ENCODE peak calls at places on chromosomes 12 and 14, in nine cellular contexts. One of them, this sample, is unnamed.
A peak's percentile ranks its signal among the peaks of the same experiment; 100 is the strongest.

GRCh38 chr12:102374190-102374589 is 106.2 kb downstream of the IGF1 start:
- DNase-seq in heart right ventricle: no peak
- DNase-seq in PC-3: no peak
- DNase-seq in transverse colon: no peak
- DNase-seq in esophagus squamous epithelium: no peak
- DNase-seq in pancreas: no peak
- DNase-seq in lung: no peak
- DNase-seq in IMR-90: peak; percentile 30
- DNase-seq in left ventricle myocardium inferior: no peak
- DNase-seq in this sample: no peak

GRCh38 chr14:82055511-82055910 is 521.9 kb upstream of the SEL1L start:
- DNase-seq in pancreas: no peak
- DNase-seq in lung: no peak
- DNase-seq in IMR-90: no peak
- DNase-seq in left ventricle myocardium inferior: no peak
- DNase-seq in transverse colon: no peak
- DNase-seq in PC-3: no peak
- DNase-seq in esophagus squamous epithelium: no peak
- DNase-seq in heart right ventricle: no peak
- DNase-seq in this sample: no peak

GRCh38 chr12:5000658-5001390 is 42.9 kb upstream of the KCNA5 start:
- DNase-seq in left ventricle myocardium inferior: no peak
- DNase-seq in transverse colon: no peak
- DNase-seq in pancreas: no peak
- DNase-seq in lung: no peak
- DNase-seq in IMR-90: no peak
- DNase-seq in esophagus squamous epithelium: no peak
- DNase-seq in PC-3: no peak
- DNase-seq in heart right ventricle: no peak
- DNase-seq in this sample: no peak

GRCh38 chr14:74425525-74426201 is 347 bp downstream of the SYNDIG1L start:
- DNase-seq in PC-3: peak; percentile 30
- DNase-seq in transverse colon: peak; percentile 28
- DNase-seq in lung: no peak
- DNase-seq in esophagus squamous epithelium: no peak
- DNase-seq in pancreas: peak; percentile 84
- DNase-seq in IMR-90: no peak
- DNase-seq in left ventricle myocardium inferior: peak; percentile 38
- DNase-seq in heart right ventricle: peak; percentile 50
- DNase-seq in this sample: peak; percentile 77

GRCh38 chr12:67721216-67721615 is 72.7 kb downstream of the DYRK2 start:
- DNase-seq in left ventricle myocardium inferior: peak; percentile 64
- DNase-seq in pancreas: peak; percentile 56
- DNase-seq in IMR-90: no peak
- DNase-seq in heart right ventricle: peak; percentile 33
- DNase-seq in PC-3: no peak
- DNase-seq in transverse colon: peak; percentile 43
- DNase-seq in lung: peak; percentile 32
- DNase-seq in esophagus squamous epithelium: no peak
- DNase-seq in this sample: peak; percentile 37

GRCh38 chr14:28896337-28896736 is 129.8 kb downstream of the FOXG1 start:
- DNase-seq in transverse colon: no peak
- DNase-seq in PC-3: no peak
- DNase-seq in IMR-90: no peak
- DNase-seq in left ventricle myocardium inferior: no peak
- DNase-seq in heart right ventricle: no peak
- DNase-seq in esophagus squamous epithelium: no peak
- DNase-seq in lung: no peak
- DNase-seq in pancreas: no peak
- DNase-seq in this sample: no peak

GRCh38 chr12:80567391-80567790 is 123.4 kb downstream of the PTPRQ start:
- DNase-seq in transverse colon: no peak
- DNase-seq in IMR-90: peak; percentile 64
- DNase-seq in heart right ventricle: no peak
- DNase-seq in left ventricle myocardium inferior: no peak
- DNase-seq in lung: no peak
- DNase-seq in esophagus squamous epithelium: no peak
- DNase-seq in pancreas: no peak
- DNase-seq in PC-3: no peak
- DNase-seq in this sample: no peak

GRCh38 chr14:65867333-65867732 is 454.8 kb downstream of the FUT8 start:
- DNase-seq in transverse colon: no peak
- DNase-seq in PC-3: no peak
- DNase-seq in IMR-90: no peak
- DNase-seq in lung: no peak
- DNase-seq in heart right ventricle: no peak
- DNase-seq in pancreas: no peak
- DNase-seq in left ventricle myocardium inferior: no peak
- DNase-seq in esophagus squamous epithelium: no peak
- DNase-seq in this sample: no peak

GRCh38 chr14:103000291-103000921 is 56.9 kb downstream of the CDC42BPB start:
- DNase-seq in pancreas: no peak
- DNase-seq in lung: no peak
- DNase-seq in transverse colon: no peak
- DNase-seq in IMR-90: no peak
- DNase-seq in esophagus squamous epithelium: no peak
- DNase-seq in left ventricle myocardium inferior: no peak
- DNase-seq in heart right ventricle: no peak
- DNase-seq in PC-3: no peak
- DNase-seq in this sample: no peak

GRCh38 chr14:66998013-66998412 is 191.2 kb upstream of the GARIN2 start:
- DNase-seq in pancreas: no peak
- DNase-seq in transverse colon: no peak
- DNase-seq in esophagus squamous epithelium: no peak
- DNase-seq in lung: no peak
- DNase-seq in IMR-90: no peak
- DNase-seq in PC-3: no peak
- DNase-seq in left ventricle myocardium inferior: no peak
- DNase-seq in heart right ventricle: no peak
- DNase-seq in this sample: no peak

GRCh38 chr12:58583956-58584355 is 336.3 kb downstream of the LRIG3 start:
- DNase-seq in IMR-90: no peak
- DNase-seq in lung: no peak
- DNase-seq in esophagus squamous epithelium: no peak
- DNase-seq in PC-3: no peak
- DNase-seq in pancreas: no peak
- DNase-seq in heart right ventricle: no peak
- DNase-seq in left ventricle myocardium inferior: no peak
- DNase-seq in transverse colon: no peak
- DNase-seq in this sample: no peak

GRCh38 chr14:73833024-73833423 is 18.6 kb upstream of the PTGR2 start:
- DNase-seq in lung: no peak
- DNase-seq in IMR-90: no peak
- DNase-seq in esophagus squamous epithelium: no peak
- DNase-seq in left ventricle myocardium inferior: no peak
- DNase-seq in transverse colon: no peak
- DNase-seq in heart right ventricle: no peak
- DNase-seq in pancreas: no peak
- DNase-seq in PC-3: peak; percentile 50
- DNase-seq in this sample: no peak

GRCh38 chr14:76480426-76480825 is 104.5 kb downstream of the ESRRB start:
- DNase-seq in lung: no peak
- DNase-seq in pancreas: no peak
- DNase-seq in PC-3: no peak
- DNase-seq in left ventricle myocardium inferior: no peak
- DNase-seq in IMR-90: no peak
- DNase-seq in heart right ventricle: no peak
- DNase-seq in transverse colon: no peak
- DNase-seq in esophagus squamous epithelium: no peak
- DNase-seq in this sample: no peak

GRCh38 chr12:45216297-45216982 is 545 bp downstream of the ANO6 start:
- DNase-seq in transverse colon: peak; percentile 56
- DNase-seq in lung: peak; percentile 41
- DNase-seq in PC-3: peak; percentile 57
- DNase-seq in pancreas: peak; percentile 83
- DNase-seq in left ventricle myocardium inferior: peak; percentile 51
- DNase-seq in IMR-90: peak; percentile 49
- DNase-seq in heart right ventricle: peak; percentile 58
- DNase-seq in esophagus squamous epithelium: no peak
- DNase-seq in this sample: peak; percentile 61

GRCh38 chr14:79080040-79080439 is 909.9 kb downstream of the NRXN3 start:
- DNase-seq in pancreas: no peak
- DNase-seq in esophagus squamous epithelium: no peak
- DNase-seq in PC-3: no peak
- DNase-seq in heart right ventricle: no peak
- DNase-seq in transverse colon: no peak
- DNase-seq in lung: no peak
- DNase-seq in IMR-90: no peak
- DNase-seq in left ventricle myocardium inferior: no peak
- DNase-seq in this sample: no peak

GRCh38 chr14:50829472-50830043 is 1.4 kb downstream of the NIN start:
- DNase-seq in left ventricle myocardium inferior: no peak
- DNase-seq in esophagus squamous epithelium: no peak
- DNase-seq in pancreas: no peak
- DNase-seq in lung: no peak
- DNase-seq in transverse colon: no peak
- DNase-seq in heart right ventricle: no peak
- DNase-seq in PC-3: no peak
- DNase-seq in IMR-90: no peak
- DNase-seq in this sample: no peak

GRCh38 chr14:51236314-51236713 is 3.7 kb upstream of the TMX1 start:
- DNase-seq in transverse colon: no peak
- DNase-seq in IMR-90: peak; percentile 47
- DNase-seq in lung: no peak
- DNase-seq in heart right ventricle: no peak
- DNase-seq in left ventricle myocardium inferior: no peak
- DNase-seq in PC-3: peak; percentile 55
- DNase-seq in esophagus squamous epithelium: no peak
- DNase-seq in pancreas: no peak
- DNase-seq in this sample: no peak

GRCh38 chr14:104387385-104388010 is 192.1 kb upstream of the C14orf180 start:
- DNase-seq in lung: no peak
- DNase-seq in left ventricle myocardium inferior: no peak
- DNase-seq in esophagus squamous epithelium: no peak
- DNase-seq in PC-3: no peak
- DNase-seq in IMR-90: no peak
- DNase-seq in pancreas: peak; percentile 50
- DNase-seq in transverse colon: peak; percentile 4
- DNase-seq in heart right ventricle: no peak
- DNase-seq in this sample: no peak

GRCh38 chr12:20350495-20350894 is 17.8 kb upstream of the PDE3A start:
- DNase-seq in left ventricle myocardium inferior: no peak
- DNase-seq in PC-3: peak; percentile 60
- DNase-seq in heart right ventricle: no peak
- DNase-seq in IMR-90: peak; percentile 83
- DNase-seq in transverse colon: no peak
- DNase-seq in lung: no peak
- DNase-seq in pancreas: no peak
- DNase-seq in esophagus squamous epithelium: no peak
- DNase-seq in this sample: no peak

GRCh38 chr12:4518106-4518728 is 20.5 kb upstream of the RAD51AP1 start:
- DNase-seq in transverse colon: no peak
- DNase-seq in heart right ventricle: no peak
- DNase-seq in PC-3: peak; percentile 53
- DNase-seq in esophagus squamous epithelium: no peak
- DNase-seq in left ventricle myocardium inferior: no peak
- DNase-seq in pancreas: no peak
- DNase-seq in lung: no peak
- DNase-seq in IMR-90: peak; percentile 81
- DNase-seq in this sample: no peak

GRCh38 chr12:89250213-89250612 is 102.1 kb downstream of the DUSP6 start:
- DNase-seq in lung: no peak
- DNase-seq in left ventricle myocardium inferior: no peak
- DNase-seq in PC-3: no peak
- DNase-seq in esophagus squamous epithelium: no peak
- DNase-seq in heart right ventricle: no peak
- DNase-seq in transverse colon: no peak
- DNase-seq in IMR-90: no peak
- DNase-seq in pancreas: no peak
- DNase-seq in this sample: no peak

GRCh38 chr14:102911541-102911951 is 10.9 kb upstream of the AMN start:
- DNase-seq in transverse colon: no peak
- DNase-seq in PC-3: no peak
- DNase-seq in lung: no peak
- DNase-seq in IMR-90: no peak
- DNase-seq in pancreas: no peak
- DNase-seq in left ventricle myocardium inferior: no peak
- DNase-seq in heart right ventricle: no peak
- DNase-seq in esophagus squamous epithelium: no peak
- DNase-seq in this sample: no peak

GRCh38 chr12:93040367-93040766 is 111.3 kb upstream of the EEA1 start:
- DNase-seq in left ventricle myocardium inferior: no peak
- DNase-seq in heart right ventricle: no peak
- DNase-seq in transverse colon: no peak
- DNase-seq in lung: no peak
- DNase-seq in IMR-90: no peak
- DNase-seq in esophagus squamous epithelium: no peak
- DNase-seq in PC-3: no peak
- DNase-seq in pancreas: no peak
- DNase-seq in this sample: no peak
- H3K4me1 ChIP-seq in left ventricle myocardium inferior: no peaks in the 10 kb centered on the region
- H3K4me1 ChIP-seq in heart right ventricle: no peaks in the 10 kb centered on the region
- H3K4me1 ChIP-seq in transverse colon: peaks cover 17% of the 10 kb centered on the region
- H3K4me1 ChIP-seq in lung: no peaks in the 10 kb centered on the region
- H3K4me1 ChIP-seq in IMR-90: no peaks in the 10 kb centered on the region
- H3K4me1 ChIP-seq in esophagus squamous epithelium: no peaks in the 10 kb centered on the region
- H3K4me1 ChIP-seq in PC-3: no peaks in the 10 kb centered on the region
- H3K4me1 ChIP-seq in pancreas: no peaks in the 10 kb centered on the region
- H3K4me1 ChIP-seq in this sample: no peaks in the 10 kb centered on the region

GRCh38 chr12:64104376-64104775 is 117.7 kb downstream of the KICS2 start:
- DNase-seq in esophagus squamous epithelium: no peak
- DNase-seq in lung: no peak
- DNase-seq in transverse colon: peak; percentile 25
- DNase-seq in PC-3: peak; percentile 91
- DNase-seq in pancreas: no peak
- DNase-seq in heart right ventricle: no peak
- DNase-seq in left ventricle myocardium inferior: no peak
- DNase-seq in IMR-90: no peak
- DNase-seq in this sample: no peak
- H3K27ac ChIP-seq in esophagus squamous epithelium: no peak overlapping the region
- H3K27ac ChIP-seq in lung: no peak overlapping the region
- H3K27ac ChIP-seq in transverse colon: peak overlapping the region; percentile 49
- H3K27ac ChIP-seq in PC-3: peak overlapping the region; percentile 74
- H3K27ac ChIP-seq in pancreas: no peak overlapping the region
- H3K27ac ChIP-seq in heart right ventricle: no peak overlapping the region
- H3K27ac ChIP-seq in left ventricle myocardium inferior: no peak overlapping the region
- H3K27ac ChIP-seq in IMR-90: no peak overlapping the region
- H3K27ac ChIP-seq in this sample: no peak overlapping the region

DNA sequence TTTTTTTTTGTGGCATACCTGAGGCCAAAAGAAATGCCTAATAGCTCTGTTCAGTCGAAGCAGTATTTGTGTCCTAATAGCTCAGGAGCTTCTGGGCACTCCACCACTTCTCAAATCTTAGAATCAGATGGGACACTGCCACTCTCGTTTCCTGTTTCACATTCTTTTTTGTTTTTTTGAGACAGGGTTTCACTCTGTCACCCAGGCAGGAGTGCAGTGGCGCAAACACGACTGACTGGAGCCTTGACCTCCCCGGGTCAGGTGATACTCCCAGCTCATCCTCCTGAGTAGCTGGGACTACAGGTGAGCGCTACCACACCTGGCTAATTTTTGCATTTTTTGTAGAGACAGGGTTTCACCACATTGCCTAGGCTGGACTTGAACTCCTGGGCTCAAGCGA is 52.7 kb downstream of the SPPL3 start:
- DNase-seq in PC-3: no peak
- DNase-seq in lung: no peak
- DNase-seq in left ventricle myocardium inferior: no peak
- DNase-seq in transverse colon: peak; percentile 19
- DNase-seq in esophagus squamous epithelium: no peak
- DNase-seq in pancreas: no peak
- DNase-seq in heart right ventricle: no peak
- DNase-seq in IMR-90: no peak
- DNase-seq in this sample: no peak
- H3K4me1 ChIP-seq in PC-3: peaks cover 49% of the 10 kb centered on the region
- H3K4me1 ChIP-seq in lung: peaks cover 46% of the 10 kb centered on the region
- H3K4me1 ChIP-seq in left ventricle myocardium inferior: peaks cover 86% of the 10 kb centered on the region
- H3K4me1 ChIP-seq in transverse colon: peaks cover 40% of the 10 kb centered on the region
- H3K4me1 ChIP-seq in esophagus squamous epithelium: peaks cover 41% of the 10 kb centered on the region
- H3K4me1 ChIP-seq in pancreas: no peaks in the 10 kb centered on the region
- H3K4me1 ChIP-seq in heart right ventricle: peaks cover 86% of the 10 kb centered on the region
- H3K4me1 ChIP-seq in IMR-90: peaks cover 19% of the 10 kb centered on the region
- H3K4me1 ChIP-seq in this sample: peaks cover 5% of the 10 kb centered on the region

GRCh38 chr12:50887191-50887590 is 44.5 kb downstream of the TMPRSS12 start:
- DNase-seq in PC-3: no peak
- DNase-seq in lung: no peak
- DNase-seq in esophagus squamous epithelium: no peak
- DNase-seq in heart right ventricle: no peak
- DNase-seq in left ventricle myocardium inferior: no peak
- DNase-seq in IMR-90: peak; percentile 18
- DNase-seq in transverse colon: no peak
- DNase-seq in pancreas: no peak
- DNase-seq in this sample: no peak
- H3K27ac ChIP-seq in PC-3: no peak overlapping the region
- H3K27ac ChIP-seq in lung: no peak overlapping the region
- H3K27ac ChIP-seq in esophagus squamous epithelium: no peak overlapping the region
- H3K27ac ChIP-seq in heart right ventricle: no peak overlapping the region
- H3K27ac ChIP-seq in left ventricle myocardium inferior: no peak overlapping the region
- H3K27ac ChIP-seq in IMR-90: no peak overlapping the region
- H3K27ac ChIP-seq in transverse colon: no peak overlapping the region
- H3K27ac ChIP-seq in pancreas: no peak overlapping the region
- H3K27ac ChIP-seq in this sample: no peak overlapping the region

This sample was measured in right cardiac atrium.